ENCODE peak calls at places on chromosomes 2 and 18, in four cellular contexts. H is fibroblast of lung, A is MM.1S, S is SK-N-SH. C is an unnamed sample.

GRCh38 chr18:73614812-73615211 is 532.8 kb downstream of the FBXO15 start:
- DNase-seq in A (no peak), S (no peak), H (peak; percentile 34), C (no peak)

GRCh38 chr2:72973566-72974435 is 56.5 kb downstream of the EMX1 start:
- DNase-seq in H (peak; percentile 57), S (peak; percentile 86), A (peak; percentile 49), C (peak; percentile 94)

GRCh38 chr2:109542384-109542783 is 71.4 kb downstream of the SEPTIN10 start:
- DNase-seq in A (no peak), S (no peak), H (no peak), C (no peak)

GRCh38 chr2:8094571-8094970 is 587.3 kb upstream of the ID2 start:
- DNase-seq in A (no peak), S (no peak), H (no peak), C (peak; percentile 10)

GRCh38 chr2:220396287-220396686 is 768.9 kb downstream of the SLC4A3 start:
- DNase-seq in S (no peak), A (no peak), H (peak; percentile 80), C (no peak)

GRCh38 chr2:217937446-217937845 is 65.3 kb downstream of the TNS1 start:
- DNase-seq in S (peak; percentile 71), A (no peak), H (no peak), C (peak; percentile 29)

GRCh38 chr18:2997846-2998599 is 14.9 kb downstream of the LPIN2 start:
- DNase-seq in H (no peak), S (no peak), A (no peak), C (no peak)

GRCh38 chr2:117603569-117603968 is 210.9 kb upstream of the DDX18 start:
- DNase-seq in S (no peak), H (no peak), A (no peak), C (peak; percentile 58)

GRCh38 chr18:45169610-45170009 is 445.7 kb upstream of the SLC14A2 start:
- DNase-seq in H (peak; percentile 96), S (no peak), A (no peak), C (no peak)

GRCh38 chr2:10124538-10125045 is 2.1 kb downstream of the RRM2 start:
- DNase-seq in A (peak; percentile 74), H (peak; percentile 87), S (no peak), C (peak; percentile 78)

GRCh38 chr2:237618449-237618848 is 8.9 kb upstream of the LRRFIP1 start:
- DNase-seq in H (peak; percentile 80), A (no peak), S (no peak), C (no peak)

GRCh38 chr2:149082781-149083180 is 44.3 kb downstream of the LYPD6B start:
- DNase-seq in S (peak; percentile 22), H (no peak), A (no peak), C (peak; percentile 27)

GRCh38 chr2:133602538-133602937 is 34.3 kb upstream of the NCKAP5 start:
- DNase-seq in A (no peak), H (peak; percentile 74), S (no peak), C (no peak)

GRCh38 chr2:111227716-111228141 is 107.0 kb downstream of the BCL2L11 start:
- DNase-seq in H (peak; percentile 44), S (no peak), A (no peak), C (peak; percentile 60)

GRCh38 chr2:218217366-218218309 is 649 bp downstream of the ARPC2 start:
- DNase-seq in H (no peak), S (peak; percentile 11), A (peak; percentile 40), C (peak; percentile 68)

GRCh38 chr2:45614330-45614729 is 3.3 kb upstream of the SRBD1 start:
- DNase-seq in H (no peak), S (no peak), A (no peak), C (no peak)

GRCh38 chr2:133674433-133675331 is 106.4 kb upstream of the NCKAP5 start:
- DNase-seq in H (peak; percentile 90), A (no peak), S (no peak), C (peak; percentile 63)

GRCh38 chr18:56556907-56557306 is 81.5 kb downstream of the TXNL1 start:
- DNase-seq in A (no peak), H (no peak), S (no peak), C (no peak)

GRCh38 chr18:23138470-23138869 is 3.2 kb downstream of the CABLES1 start:
- DNase-seq in H (no peak), A (no peak), S (peak; percentile 39), C (no peak)

GRCh38 chr2:54966165-54966819 is 84.0 kb downstream of the RTN4 start:
- DNase-seq in A (peak; percentile 90), S (no peak), H (no peak), C (no peak)

GRCh38 chr2:200567932-200568331 is 17.9 kb upstream of the AOX1 start:
- DNase-seq in A (no peak), S (no peak), H (no peak), C (no peak)

GRCh38 chr2:128606837-128607236 is 288.2 kb upstream of the HS6ST1 start:
- DNase-seq in H (no peak), A (no peak), S (no peak), C (no peak)

GRCh38 chr2:56476509-56477071 is 292.8 kb downstream of the CCDC85A start:
- DNase-seq in H (no peak), A (no peak), S (no peak), C (no peak)

GRCh38 chr2:100200985-100201384 is 58.6 kb upstream of the AFF3 start:
- DNase-seq in A (no peak), S (no peak), H (no peak), C (no peak)

GRCh38 chr2:201680743-201681142 is 17.7 kb downstream of the MPP4 start:
- DNase-seq in A (no peak), S (peak; percentile 33), H (peak; percentile 4), C (peak; percentile 85)

GRCh38 chr2:221569342-221570278 is 2.5 kb downstream of the EPHA4 start:
- DNase-seq in A (no peak), S (no peak), H (no peak), C (peak; percentile 67)

GRCh38 chr18:5073026-5073944 is 123.8 kb downstream of the AKAIN1 start:
- DNase-seq in H (peak; percentile 20), A (peak; percentile 34), S (peak; percentile 45), C (peak; percentile 81)

GRCh38 chr2:116696223-116696622 is 1118.3 kb upstream of the DDX18 start:
- DNase-seq in A (no peak), S (no peak), H (no peak), C (no peak)

GRCh38 chr2:204670756-204671155 is 125.5 kb downstream of the PARD3B start:
- DNase-seq in A (no peak), H (no peak), S (no peak), C (no peak)

GRCh38 chr2:24404582-24404981 is 44.2 kb upstream of the ITSN2 start:
- DNase-seq in S (no peak), A (no peak), H (peak; percentile 50), C (no peak)

GRCh38 chr2:112836695-112837117 is at the start of gene IL1B:
- DNase-seq in S (no peak), A (no peak), H (peak; percentile 46), C (no peak)

GRCh38 chr2:237858294-237859081 is 935 bp upstream of the RAMP1 start:
- DNase-seq in A (peak; percentile 43), H (peak; percentile 92), S (peak; percentile 86), C (peak; percentile 85)

GRCh38 chr2:12075603-12076002 is 329.2 kb downstream of the LPIN1 start:
- DNase-seq in A (no peak), H (no peak), S (no peak), C (no peak)

GRCh38 chr2:12074884-12075217 is 328.4 kb downstream of the LPIN1 start:
- DNase-seq in A (no peak), H (no peak), S (no peak), C (no peak)

GRCh38 chr2:12076810-12077209 is 330.4 kb downstream of the LPIN1 start:
- DNase-seq in A (no peak), S (peak; percentile 51), H (peak; percentile 31), C (no peak)

GRCh38 chr2:12073217-12073852 is 326.9 kb downstream of the LPIN1 start:
- DNase-seq in H (no peak), A (no peak), S (peak; percentile 34), C (no peak)

DNA sequence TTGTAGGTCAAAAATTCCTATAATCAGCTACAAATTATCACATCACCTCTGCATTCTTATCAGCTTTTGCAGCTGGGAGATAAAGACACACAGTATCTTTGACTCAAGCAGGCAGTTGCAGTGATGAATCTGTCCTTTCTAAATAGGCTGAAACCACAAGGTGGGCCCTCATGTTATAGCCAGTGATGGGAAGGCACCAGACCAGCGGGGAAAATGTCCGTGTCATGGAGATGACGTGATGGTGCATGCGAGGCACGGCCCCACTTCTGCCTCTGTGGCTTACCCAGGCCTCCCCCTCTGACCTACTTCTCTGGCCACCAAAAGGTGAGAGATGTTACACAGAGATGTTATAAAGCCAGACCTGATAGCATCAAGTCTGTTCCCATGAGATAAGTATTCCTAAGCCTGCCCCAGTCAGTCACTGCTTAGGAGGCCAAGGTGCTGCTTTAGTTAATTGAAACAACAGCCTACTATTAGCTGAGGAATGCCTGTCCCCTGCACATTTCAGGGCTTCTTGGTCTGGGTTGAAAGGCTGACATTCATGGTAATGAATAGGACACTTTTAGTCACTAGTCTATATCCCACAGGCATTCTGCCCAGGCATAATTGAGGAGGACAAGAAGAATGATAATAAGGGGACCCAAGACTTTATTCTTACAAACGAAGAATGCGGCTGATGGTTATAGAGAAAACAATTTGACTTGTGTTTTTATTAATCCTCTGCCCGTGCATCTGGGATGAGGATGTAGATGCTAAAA is 327.9 kb downstream of the LPIN1 start:
- DNase-seq in A (no peak), H (no peak), S (peak; percentile 41), C (no peak)
- H2AFZ ChIP-seq in A (no peak overlapping the region), H (no peak overlapping the region), S (no peak overlapping the region), C (peak overlapping the region; percentile 20)

GRCh38 chr2:97727296-97727695 is 13.9 kb downstream of the ZAP70 start:
- DNase-seq in S (no peak), A (no peak), H (no peak), C (no peak)
- H3K27ac ChIP-seq in S (no peak overlapping the region), A (no peak overlapping the region), H (no peak overlapping the region), C (no peak overlapping the region)

DNA sequence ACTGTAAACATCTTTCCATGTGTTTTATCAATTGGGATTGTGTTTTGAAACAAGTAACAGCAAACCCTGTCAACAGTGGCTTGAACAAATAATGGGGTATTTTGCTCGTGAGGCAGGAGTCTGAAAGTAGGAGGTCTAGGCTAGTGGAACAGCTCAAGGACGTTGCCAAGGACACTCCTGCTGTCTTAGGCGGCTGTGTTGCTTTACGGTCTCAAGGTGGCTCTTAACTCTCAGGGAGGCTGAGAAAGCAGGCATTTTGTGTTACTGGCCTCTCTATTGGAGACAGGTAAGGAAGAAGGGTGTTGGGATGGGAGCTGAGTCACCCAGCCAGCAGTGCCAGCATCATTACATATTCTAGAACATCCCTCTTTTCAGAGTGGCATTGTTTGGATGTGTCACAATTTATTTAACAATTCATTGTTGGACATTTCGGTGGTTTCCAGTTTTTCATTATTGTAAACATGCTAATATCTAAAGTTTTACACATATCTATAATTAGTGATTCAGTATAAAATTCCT is 30.9 kb upstream of the TMEM214 start:
- DNase-seq in S (no peak), H (no peak), A (no peak), C (peak; percentile 51)
- H2AFZ ChIP-seq in S (no peak overlapping the region), H (no peak overlapping the region), A (no peak overlapping the region), C (no peak overlapping the region)

DNA sequence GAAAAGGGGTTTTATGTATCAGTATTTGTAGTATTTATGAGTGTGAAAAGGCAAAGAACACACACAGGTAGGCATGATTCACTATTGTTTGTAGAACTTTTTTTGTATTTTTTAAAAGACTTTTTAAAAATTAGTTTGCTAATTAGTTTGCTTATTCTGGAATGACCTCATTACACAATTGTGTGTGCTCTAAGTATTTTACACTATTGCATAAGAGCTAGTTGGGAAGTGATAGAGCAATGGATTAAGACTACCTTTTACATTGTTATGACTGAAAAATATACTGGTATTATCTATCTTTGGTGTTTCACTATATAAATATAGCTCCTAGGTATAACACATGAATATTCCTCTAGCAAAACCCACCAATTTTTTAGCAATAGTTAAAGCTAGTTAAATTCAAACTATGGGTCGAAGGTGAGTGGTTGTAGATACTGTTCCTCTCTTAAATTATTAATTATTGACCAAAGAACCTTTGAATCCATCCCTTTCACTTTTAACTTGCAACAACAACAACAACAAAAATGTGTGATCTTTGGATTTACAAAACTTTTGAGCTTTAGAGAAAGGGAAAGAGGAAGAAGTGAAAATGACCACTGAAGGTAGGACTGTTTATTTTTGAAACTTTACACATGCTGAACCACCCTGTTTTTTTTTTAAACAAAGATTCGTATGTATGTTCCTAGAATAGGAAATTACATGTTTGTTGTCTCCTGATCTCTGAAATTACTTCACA is 18.7 kb downstream of the ITPRID2 start:
- DNase-seq in S (no peak), A (no peak), H (no peak), C (no peak)
- H3K27ac ChIP-seq in S (no peak overlapping the region), A (no peak overlapping the region), H (no peak overlapping the region), C (no peak overlapping the region)

C was measured in GM23338.